ENCODE peak calls at places on chromosomes 6 and 20, in five cellular contexts. One of them, this sample, is unnamed.

GRCh38 chr6:166456360-166457156 is 73.8 kb upstream of the MPC1 start:
- DNase-seq in choroid plexus epithelial cell: peak
- DNase-seq in cardiac muscle cell: peak
- DNase-seq in GM13977: peak
- DNase-seq in right atrium auricular region: no peak
- DNase-seq in this sample: no peak

GRCh38 chr6:28953039-28953872 is 29.5 kb upstream of the TRIM27 start:
- DNase-seq in choroid plexus epithelial cell: peak
- DNase-seq in GM13977: peak
- DNase-seq in cardiac muscle cell: peak
- DNase-seq in right atrium auricular region: no peak
- DNase-seq in this sample: no peak

GRCh38 chr6:163667372-163668060 is 253.0 kb downstream of the QKI start:
- DNase-seq in cardiac muscle cell: peak
- DNase-seq in right atrium auricular region: no peak
- DNase-seq in choroid plexus epithelial cell: peak
- DNase-seq in GM13977: peak
- DNase-seq in this sample: no peak

GRCh38 chr6:147166360-147166944 is 37.8 kb upstream of the STXBP5 start:
- DNase-seq in choroid plexus epithelial cell: peak
- DNase-seq in GM13977: no peak
- DNase-seq in cardiac muscle cell: peak
- DNase-seq in right atrium auricular region: no peak
- DNase-seq in this sample: no peak

GRCh38 chr6:144314562-144314961 is 29.4 kb downstream of the UTRN start:
- DNase-seq in right atrium auricular region: no peak
- DNase-seq in cardiac muscle cell: no peak
- DNase-seq in choroid plexus epithelial cell: no peak
- DNase-seq in GM13977: no peak
- DNase-seq in this sample: no peak

GRCh38 chr6:26056583-26057350 is 30.5 kb upstream of the HFE start:
- DNase-seq in choroid plexus epithelial cell: peak
- DNase-seq in cardiac muscle cell: peak
- DNase-seq in right atrium auricular region: no peak
- DNase-seq in GM13977: no peak
- DNase-seq in this sample: no peak

GRCh38 chr6:40720375-40720748 is 133.2 kb upstream of the LRFN2 start:
- DNase-seq in GM13977: no peak
- DNase-seq in right atrium auricular region: no peak
- DNase-seq in cardiac muscle cell: no peak
- DNase-seq in choroid plexus epithelial cell: no peak
- DNase-seq in this sample: no peak

GRCh38 chr6:15793288-15793687 is 130.5 kb upstream of the DTNBP1 start:
- DNase-seq in cardiac muscle cell: peak
- DNase-seq in choroid plexus epithelial cell: peak
- DNase-seq in right atrium auricular region: no peak
- DNase-seq in GM13977: no peak
- DNase-seq in this sample: no peak

GRCh38 chr6:42365021-42365420 is 86.7 kb downstream of the TRERF1 start:
- DNase-seq in choroid plexus epithelial cell: no peak
- DNase-seq in GM13977: no peak
- DNase-seq in cardiac muscle cell: no peak
- DNase-seq in right atrium auricular region: no peak
- DNase-seq in this sample: no peak

GRCh38 chr20:35478804-35479472 is 23.5 kb downstream of the CEP250 start:
- DNase-seq in right atrium auricular region: no peak
- DNase-seq in GM13977: no peak
- DNase-seq in choroid plexus epithelial cell: peak
- DNase-seq in cardiac muscle cell: peak
- DNase-seq in this sample: no peak

GRCh38 chr6:118580585-118581419 is 32.7 kb downstream of the PLN start:
- DNase-seq in GM13977: peak
- DNase-seq in cardiac muscle cell: peak
- DNase-seq in choroid plexus epithelial cell: peak
- DNase-seq in right atrium auricular region: peak
- DNase-seq in this sample: no peak

GRCh38 chr6:68279793-68280557 is 355.1 kb upstream of the ADGRB3 start:
- DNase-seq in cardiac muscle cell: peak
- DNase-seq in GM13977: no peak
- DNase-seq in right atrium auricular region: no peak
- DNase-seq in choroid plexus epithelial cell: peak
- DNase-seq in this sample: no peak

GRCh38 chr6:25968769-25969168 is 6.2 kb downstream of the TRIM38 start:
- DNase-seq in choroid plexus epithelial cell: no peak
- DNase-seq in right atrium auricular region: no peak
- DNase-seq in cardiac muscle cell: peak
- DNase-seq in GM13977: no peak
- DNase-seq in this sample: no peak

GRCh38 chr20:2829376-2829775 is 11.1 kb downstream of the PCED1A start:
- DNase-seq in choroid plexus epithelial cell: no peak
- DNase-seq in GM13977: no peak
- DNase-seq in cardiac muscle cell: no peak
- DNase-seq in right atrium auricular region: no peak
- DNase-seq in this sample: peak

GRCh38 chr20:63029358-63030121 is 22.8 kb upstream of the BHLHE23 start:
- DNase-seq in GM13977: no peak
- DNase-seq in cardiac muscle cell: no peak
- DNase-seq in choroid plexus epithelial cell: no peak
- DNase-seq in right atrium auricular region: no peak
- DNase-seq in this sample: no peak

GRCh38 chr20:14234666-14235295 is 102.6 kb downstream of the FLRT3 start:
- DNase-seq in right atrium auricular region: no peak
- DNase-seq in GM13977: no peak
- DNase-seq in choroid plexus epithelial cell: peak
- DNase-seq in cardiac muscle cell: no peak
- DNase-seq in this sample: no peak

GRCh38 chr6:83042671-83043070 is 23.0 kb downstream of the UBE3D start:
- DNase-seq in cardiac muscle cell: no peak
- DNase-seq in right atrium auricular region: no peak
- DNase-seq in GM13977: no peak
- DNase-seq in choroid plexus epithelial cell: no peak
- DNase-seq in this sample: no peak

GRCh38 chr6:76633259-76633658 is 560.8 kb upstream of the IMPG1 start:
- DNase-seq in GM13977: no peak
- DNase-seq in cardiac muscle cell: no peak
- DNase-seq in choroid plexus epithelial cell: no peak
- DNase-seq in right atrium auricular region: no peak
- DNase-seq in this sample: no peak

GRCh38 chr20:41570552-41570951 is 47.6 kb downstream of the CHD6 start:
- DNase-seq in cardiac muscle cell: no peak
- DNase-seq in right atrium auricular region: no peak
- DNase-seq in GM13977: no peak
- DNase-seq in choroid plexus epithelial cell: peak
- DNase-seq in this sample: no peak

GRCh38 chr20:41574802-41575389 is 43.3 kb downstream of the CHD6 start:
- DNase-seq in right atrium auricular region: no peak
- DNase-seq in GM13977: no peak
- DNase-seq in choroid plexus epithelial cell: no peak
- DNase-seq in cardiac muscle cell: no peak
- DNase-seq in this sample: no peak

GRCh38 chr20:41573955-41574354 is 44.2 kb downstream of the CHD6 start:
- DNase-seq in GM13977: no peak
- DNase-seq in choroid plexus epithelial cell: no peak
- DNase-seq in cardiac muscle cell: no peak
- DNase-seq in right atrium auricular region: no peak
- DNase-seq in this sample: no peak

GRCh38 chr20:41571006-41571405 is 47.2 kb downstream of the CHD6 start:
- DNase-seq in cardiac muscle cell: no peak
- DNase-seq in right atrium auricular region: no peak
- DNase-seq in choroid plexus epithelial cell: no peak
- DNase-seq in GM13977: no peak
- DNase-seq in this sample: no peak

GRCh38 chr20:41572010-41572572 is 46.1 kb downstream of the CHD6 start:
- DNase-seq in cardiac muscle cell: peak
- DNase-seq in choroid plexus epithelial cell: peak
- DNase-seq in GM13977: no peak
- DNase-seq in right atrium auricular region: no peak
- DNase-seq in this sample: no peak
- TF ChIP-seq CTCF in cardiac muscle cell: peak
- TF ChIP-seq CTCF in choroid plexus epithelial cell: peak
- TF ChIP-seq CTCF in GM13977: no peak
- TF ChIP-seq CTCF in right atrium auricular region: peak
- TF ChIP-seq CTCF in this sample: no peak

DNA sequence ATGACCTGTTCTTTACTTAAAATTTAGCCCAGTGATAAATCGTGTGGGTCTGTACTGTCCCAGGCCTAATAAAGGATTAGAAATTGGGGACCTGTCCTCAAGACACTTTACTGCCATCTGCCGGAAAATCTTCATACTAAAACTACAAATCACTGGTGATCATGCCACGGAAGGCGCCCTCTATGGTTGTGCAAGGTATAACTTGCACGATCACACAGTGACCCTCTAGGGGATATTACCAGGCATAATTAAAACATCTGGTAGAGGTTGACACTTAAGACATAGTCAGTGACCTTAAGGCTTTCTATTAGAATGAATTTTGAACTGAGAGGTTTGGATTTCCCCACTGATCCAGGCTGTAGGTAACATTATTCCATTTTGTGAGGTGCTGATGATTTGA is 172.6 kb downstream of the BMP2 start:
- DNase-seq in cardiac muscle cell: peak
- DNase-seq in GM13977: no peak
- DNase-seq in choroid plexus epithelial cell: peak
- DNase-seq in right atrium auricular region: no peak
- DNase-seq in this sample: no peak
- TF ChIP-seq CTCF in cardiac muscle cell: peak
- TF ChIP-seq CTCF in GM13977: peak
- TF ChIP-seq CTCF in choroid plexus epithelial cell: peak
- TF ChIP-seq CTCF in right atrium auricular region: peak
- TF ChIP-seq CTCF in this sample: no peak

GRCh38 chr6:73558624-73559398 is 38.0 kb upstream of the EEF1A1 start:
- DNase-seq in right atrium auricular region: no peak
- DNase-seq in GM13977: no peak
- DNase-seq in cardiac muscle cell: no peak
- DNase-seq in choroid plexus epithelial cell: no peak
- DNase-seq in this sample: no peak
- TF ChIP-seq CTCF in right atrium auricular region: no peak
- TF ChIP-seq CTCF in GM13977: no peak
- TF ChIP-seq CTCF in cardiac muscle cell: no peak
- TF ChIP-seq CTCF in choroid plexus epithelial cell: no peak
- TF ChIP-seq CTCF in this sample: no peak

GRCh38 chr20:50267041-50267865 is 76.6 kb downstream of the CEBPB start:
- DNase-seq in right atrium auricular region: peak
- DNase-seq in GM13977: no peak
- DNase-seq in choroid plexus epithelial cell: peak
- DNase-seq in cardiac muscle cell: peak
- DNase-seq in this sample: no peak
- TF ChIP-seq CTCF in right atrium auricular region: no peak
- TF ChIP-seq CTCF in GM13977: no peak
- TF ChIP-seq CTCF in choroid plexus epithelial cell: no peak
- TF ChIP-seq CTCF in cardiac muscle cell: no peak
- TF ChIP-seq CTCF in this sample: no peak

GRCh38 chr6:136351518-136352106 is 62.0 kb upstream of the BCLAF1 start:
- DNase-seq in right atrium auricular region: no peak
- DNase-seq in GM13977: no peak
- DNase-seq in cardiac muscle cell: no peak
- DNase-seq in choroid plexus epithelial cell: peak
- DNase-seq in this sample: no peak
- TF ChIP-seq CTCF in right atrium auricular region: no peak
- TF ChIP-seq CTCF in GM13977: no peak
- TF ChIP-seq CTCF in cardiac muscle cell: no peak
- TF ChIP-seq CTCF in choroid plexus epithelial cell: no peak
- TF ChIP-seq CTCF in this sample: no peak

DNA sequence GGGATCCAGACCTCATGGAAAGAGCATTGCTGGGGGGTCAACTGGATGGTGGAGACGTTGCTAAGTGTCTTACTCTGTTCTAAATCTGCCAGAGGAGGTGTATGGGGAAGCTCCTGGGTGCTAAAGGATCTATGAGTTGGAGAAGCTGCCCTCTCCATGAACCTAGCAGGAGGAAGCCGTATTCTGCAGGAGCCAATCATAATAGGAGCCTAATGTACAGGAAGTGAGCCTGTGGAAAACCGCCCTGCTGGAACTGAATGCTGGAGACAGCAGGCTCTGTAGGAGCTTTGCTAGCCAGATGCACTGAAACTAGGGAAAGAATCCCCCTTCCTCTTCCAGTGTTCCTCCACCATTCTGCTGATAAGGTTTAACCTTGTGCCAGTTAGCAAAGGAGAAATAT is 10.9 kb downstream of the CASP8AP2 start:
- DNase-seq in right atrium auricular region: no peak
- DNase-seq in GM13977: no peak
- DNase-seq in cardiac muscle cell: peak
- DNase-seq in choroid plexus epithelial cell: peak
- DNase-seq in this sample: no peak
- TF ChIP-seq CTCF in right atrium auricular region: no peak
- TF ChIP-seq CTCF in GM13977: no peak
- TF ChIP-seq CTCF in cardiac muscle cell: no peak
- TF ChIP-seq CTCF in choroid plexus epithelial cell: peak
- TF ChIP-seq CTCF in this sample: no peak

GRCh38 chr6:37126961-37127360 is 43.0 kb upstream of the PIM1 start:
- DNase-seq in choroid plexus epithelial cell: no peak
- DNase-seq in right atrium auricular region: no peak
- DNase-seq in GM13977: no peak
- DNase-seq in cardiac muscle cell: no peak
- DNase-seq in this sample: no peak

GRCh38 chr6:37126554-37126906 is 43.4 kb upstream of the PIM1 start:
- DNase-seq in GM13977: no peak
- DNase-seq in right atrium auricular region: no peak
- DNase-seq in choroid plexus epithelial cell: no peak
- DNase-seq in cardiac muscle cell: no peak
- DNase-seq in this sample: no peak

GRCh38 chr6:37125779-37126553 is 44.0 kb upstream of the PIM1 start:
- DNase-seq in right atrium auricular region: no peak
- DNase-seq in cardiac muscle cell: peak
- DNase-seq in choroid plexus epithelial cell: no peak
- DNase-seq in GM13977: no peak
- DNase-seq in this sample: no peak

GRCh38 chr6:37122861-37123260 is 47.1 kb upstream of the PIM1 start:
- DNase-seq in GM13977: no peak
- DNase-seq in cardiac muscle cell: no peak
- DNase-seq in choroid plexus epithelial cell: no peak
- DNase-seq in right atrium auricular region: no peak
- DNase-seq in this sample: no peak

GRCh38 chr6:37123957-37124729 is 45.8 kb upstream of the PIM1 start:
- DNase-seq in cardiac muscle cell: no peak
- DNase-seq in GM13977: no peak
- DNase-seq in choroid plexus epithelial cell: no peak
- DNase-seq in right atrium auricular region: no peak
- DNase-seq in this sample: no peak
- TF ChIP-seq CTCF in cardiac muscle cell: no peak
- TF ChIP-seq CTCF in GM13977: no peak
- TF ChIP-seq CTCF in choroid plexus epithelial cell: peak
- TF ChIP-seq CTCF in right atrium auricular region: no peak
- TF ChIP-seq CTCF in this sample: no peak

GRCh38 chr6:57268294-57268640 is 46.2 kb upstream of the RAB23 start:
- DNase-seq in GM13977: no peak
- DNase-seq in right atrium auricular region: no peak
- DNase-seq in cardiac muscle cell: no peak
- DNase-seq in choroid plexus epithelial cell: no peak
- DNase-seq in this sample: no peak
- TF ChIP-seq CTCF in GM13977: no peak
- TF ChIP-seq CTCF in right atrium auricular region: no peak
- TF ChIP-seq CTCF in cardiac muscle cell: no peak
- TF ChIP-seq CTCF in choroid plexus epithelial cell: no peak
- TF ChIP-seq CTCF in this sample: no peak

This sample was measured in coronary artery.